ENCODE peak calls at places on chromosomes 6 and 20, in four cellular contexts. D is T-helper 17 cell, G is Right ventricle myocardium superior, R is sciatic nerve. A is an unnamed sample.

GRCh38 chr6:154161689-154162088 is 122.6 kb downstream of the OPRM1 start:
- ATAC-seq in D (no peak), G (peak; percentile 29), R (no peak), A (no peak)

GRCh38 chr20:24948939-24949679 is at the start of gene CST7:
- ATAC-seq in D (peak; percentile 93), G (peak; percentile 48), R (peak; percentile 60), A (no peak)

GRCh38 chr6:138001750-138002349 is 105.4 kb downstream of the PERP start:
- ATAC-seq in D (peak; percentile 77), G (peak; percentile 67), R (peak; percentile 60), A (no peak)

GRCh38 chr6:53281518-53282215 is 67.1 kb downstream of the ELOVL5 start:
- ATAC-seq in D (no peak), G (no peak), R (peak; percentile 46), A (no peak)

GRCh38 chr6:141133346-141133745 is 999.4 kb upstream of the GJE1 start:
- ATAC-seq in D (no peak), G (no peak), R (no peak), A (no peak)

GRCh38 chr6:160088069-160088773 is 33.4 kb upstream of the SLC22A1 start:
- ATAC-seq in D (no peak), G (peak; percentile 69), R (peak; percentile 88), A (peak; percentile 85)

GRCh38 chr6:166484863-166485262 is 101.6 kb downstream of the RAMACL start:
- ATAC-seq in D (no peak), G (no peak), R (no peak), A (no peak)

GRCh38 chr6:145977881-145978280 is 13.7 kb upstream of the SHPRH start:
- ATAC-seq in D (no peak), G (no peak), R (no peak), A (no peak)

GRCh38 chr6:22079788-22080187 is 217.0 kb downstream of the PRL start:
- ATAC-seq in D (no peak), G (peak; percentile 76), R (no peak), A (no peak)

GRCh38 chr20:23687986-23688385 is 852 bp downstream of the CST4 start:
- ATAC-seq in D (no peak), G (no peak), R (peak; percentile 10), A (no peak)

GRCh38 chr6:6840831-6841263 is 252.3 kb downstream of the LY86 start:
- ATAC-seq in D (no peak), G (peak; percentile 56), R (peak; percentile 31), A (no peak)

GRCh38 chr20:19920388-19921138 is 96.6 kb upstream of the NAA20 start:
- ATAC-seq in D (no peak), G (peak; percentile 15), R (peak; percentile 60), A (no peak)